ENCODE peak calls at places on chromosomes 7 and 10, in nine cellular contexts. One of them, this sample, is unnamed. For H3K4me1, the result is how much of the 10 kb centered on the place peaks cover.

GRCh38 chr10:92490387-92490786 is 83.5 kb downstream of the IDE start:
- DNase-seq in HepG2: no peak
- DNase-seq in SK-N-SH: no peak
- DNase-seq in transverse colon: no peak
- DNase-seq in stomach: no peak
- DNase-seq in A549: no peak
- DNase-seq in ovary: no peak
- DNase-seq in H1: no peak
- DNase-seq in esophagus muscularis mucosa: no peak
- DNase-seq in this sample: no peak

GRCh38 chr7:42493436-42494198 is 256.6 kb upstream of the GLI3 start:
- DNase-seq in stomach: peak
- DNase-seq in A549: no peak
- DNase-seq in SK-N-SH: peak
- DNase-seq in HepG2: no peak
- DNase-seq in esophagus muscularis mucosa: peak
- DNase-seq in ovary: peak
- DNase-seq in transverse colon: peak
- DNase-seq in H1: peak
- DNase-seq in this sample: peak

GRCh38 chr10:47316131-47316530 is 6.1 kb upstream of the GDF2 start:
- DNase-seq in stomach: no peak
- DNase-seq in ovary: no peak
- DNase-seq in transverse colon: no peak
- DNase-seq in A549: no peak
- DNase-seq in HepG2: no peak
- DNase-seq in H1: no peak
- DNase-seq in SK-N-SH: no peak
- DNase-seq in esophagus muscularis mucosa: no peak
- DNase-seq in this sample: no peak

GRCh38 chr10:133010095-133010837 is 67.9 kb upstream of the CFAP46 start:
- DNase-seq in H1: no peak
- DNase-seq in esophagus muscularis mucosa: peak
- DNase-seq in HepG2: no peak
- DNase-seq in transverse colon: no peak
- DNase-seq in A549: no peak
- DNase-seq in SK-N-SH: no peak
- DNase-seq in stomach: no peak
- DNase-seq in ovary: no peak
- DNase-seq in this sample: no peak

GRCh38 chr10:5576780-5577472 is 52.2 kb downstream of the CALML3 start:
- DNase-seq in SK-N-SH: no peak
- DNase-seq in A549: no peak
- DNase-seq in esophagus muscularis mucosa: no peak
- DNase-seq in HepG2: no peak
- DNase-seq in stomach: no peak
- DNase-seq in ovary: no peak
- DNase-seq in transverse colon: no peak
- DNase-seq in H1: no peak
- DNase-seq in this sample: no peak

GRCh38 chr10:54487743-54488142 is 313.3 kb downstream of the PCDH15 start:
- DNase-seq in stomach: no peak
- DNase-seq in A549: no peak
- DNase-seq in transverse colon: no peak
- DNase-seq in H1: no peak
- DNase-seq in SK-N-SH: no peak
- DNase-seq in ovary: no peak
- DNase-seq in HepG2: no peak
- DNase-seq in esophagus muscularis mucosa: no peak
- DNase-seq in this sample: no peak

GRCh38 chr10:112732277-112732891 is 217.7 kb upstream of the TCF7L2 start:
- DNase-seq in ovary: no peak
- DNase-seq in H1: peak
- DNase-seq in HepG2: no peak
- DNase-seq in transverse colon: no peak
- DNase-seq in esophagus muscularis mucosa: no peak
- DNase-seq in A549: no peak
- DNase-seq in SK-N-SH: no peak
- DNase-seq in stomach: no peak
- DNase-seq in this sample: no peak

GRCh38 chr10:21530168-21530567 is 3.9 kb upstream of the MLLT10 start:
- DNase-seq in SK-N-SH: no peak
- DNase-seq in transverse colon: no peak
- DNase-seq in H1: no peak
- DNase-seq in ovary: no peak
- DNase-seq in A549: no peak
- DNase-seq in esophagus muscularis mucosa: no peak
- DNase-seq in HepG2: no peak
- DNase-seq in stomach: no peak
- DNase-seq in this sample: no peak

GRCh38 chr10:79097021-79097695 is 28.4 kb downstream of the ZMIZ1 start:
- DNase-seq in stomach: no peak
- DNase-seq in ovary: no peak
- DNase-seq in A549: no peak
- DNase-seq in H1: no peak
- DNase-seq in transverse colon: no peak
- DNase-seq in HepG2: no peak
- DNase-seq in esophagus muscularis mucosa: no peak
- DNase-seq in SK-N-SH: peak
- DNase-seq in this sample: no peak

GRCh38 chr7:79241288-79242055 is 212.0 kb downstream of the MAGI2 start:
- DNase-seq in HepG2: no peak
- DNase-seq in transverse colon: no peak
- DNase-seq in esophagus muscularis mucosa: no peak
- DNase-seq in SK-N-SH: no peak
- DNase-seq in H1: no peak
- DNase-seq in stomach: no peak
- DNase-seq in ovary: no peak
- DNase-seq in A549: no peak
- DNase-seq in this sample: no peak

GRCh38 chr7:135159359-135160087 is 11.0 kb downstream of the CYREN start:
- DNase-seq in A549: no peak
- DNase-seq in stomach: no peak
- DNase-seq in transverse colon: no peak
- DNase-seq in H1: no peak
- DNase-seq in esophagus muscularis mucosa: no peak
- DNase-seq in SK-N-SH: no peak
- DNase-seq in ovary: no peak
- DNase-seq in HepG2: no peak
- DNase-seq in this sample: no peak

GRCh38 chr10:5284311-5285057 is 80.3 kb upstream of the UCN3 start:
- DNase-seq in SK-N-SH: no peak
- DNase-seq in stomach: no peak
- DNase-seq in HepG2: no peak
- DNase-seq in transverse colon: no peak
- DNase-seq in A549: peak
- DNase-seq in H1: no peak
- DNase-seq in esophagus muscularis mucosa: peak
- DNase-seq in ovary: no peak
- DNase-seq in this sample: no peak

GRCh38 chr10:108104697-108105096 is 940.2 kb upstream of the SORCS1 start:
- DNase-seq in H1: no peak
- DNase-seq in transverse colon: no peak
- DNase-seq in HepG2: no peak
- DNase-seq in esophagus muscularis mucosa: no peak
- DNase-seq in SK-N-SH: no peak
- DNase-seq in ovary: no peak
- DNase-seq in A549: no peak
- DNase-seq in stomach: no peak
- DNase-seq in this sample: no peak

GRCh38 chr10:104351919-104352318 is 1.7 kb upstream of the CFAP58 start:
- DNase-seq in SK-N-SH: no peak
- DNase-seq in transverse colon: no peak
- DNase-seq in A549: no peak
- DNase-seq in stomach: no peak
- DNase-seq in H1: no peak
- DNase-seq in HepG2: no peak
- DNase-seq in ovary: no peak
- DNase-seq in esophagus muscularis mucosa: no peak
- DNase-seq in this sample: no peak

GRCh38 chr7:66140924-66141323 is 26.3 kb downstream of the CRCP start:
- DNase-seq in ovary: peak
- DNase-seq in A549: no peak
- DNase-seq in esophagus muscularis mucosa: no peak
- DNase-seq in stomach: peak
- DNase-seq in HepG2: no peak
- DNase-seq in H1: no peak
- DNase-seq in transverse colon: peak
- DNase-seq in SK-N-SH: peak
- DNase-seq in this sample: peak

GRCh38 chr7:141702047-141702567 is at the start of gene DENND11:
- DNase-seq in SK-N-SH: peak
- DNase-seq in stomach: peak
- DNase-seq in ovary: peak
- DNase-seq in esophagus muscularis mucosa: no peak
- DNase-seq in H1: peak
- DNase-seq in A549: peak
- DNase-seq in HepG2: no peak
- DNase-seq in transverse colon: peak
- DNase-seq in this sample: no peak

GRCh38 chr10:80437227-80437626 is 16.9 kb upstream of the TSPAN14 start:
- DNase-seq in transverse colon: no peak
- DNase-seq in esophagus muscularis mucosa: no peak
- DNase-seq in SK-N-SH: no peak
- DNase-seq in A549: no peak
- DNase-seq in ovary: no peak
- DNase-seq in HepG2: no peak
- DNase-seq in H1: no peak
- DNase-seq in stomach: no peak
- DNase-seq in this sample: no peak

GRCh38 chr10:131251146-131251541 is 60.4 kb downstream of the TCERG1L start:
- DNase-seq in ovary: no peak
- DNase-seq in H1: no peak
- DNase-seq in A549: no peak
- DNase-seq in esophagus muscularis mucosa: no peak
- DNase-seq in HepG2: no peak
- DNase-seq in stomach: no peak
- DNase-seq in SK-N-SH: no peak
- DNase-seq in transverse colon: no peak
- DNase-seq in this sample: no peak

DNA sequence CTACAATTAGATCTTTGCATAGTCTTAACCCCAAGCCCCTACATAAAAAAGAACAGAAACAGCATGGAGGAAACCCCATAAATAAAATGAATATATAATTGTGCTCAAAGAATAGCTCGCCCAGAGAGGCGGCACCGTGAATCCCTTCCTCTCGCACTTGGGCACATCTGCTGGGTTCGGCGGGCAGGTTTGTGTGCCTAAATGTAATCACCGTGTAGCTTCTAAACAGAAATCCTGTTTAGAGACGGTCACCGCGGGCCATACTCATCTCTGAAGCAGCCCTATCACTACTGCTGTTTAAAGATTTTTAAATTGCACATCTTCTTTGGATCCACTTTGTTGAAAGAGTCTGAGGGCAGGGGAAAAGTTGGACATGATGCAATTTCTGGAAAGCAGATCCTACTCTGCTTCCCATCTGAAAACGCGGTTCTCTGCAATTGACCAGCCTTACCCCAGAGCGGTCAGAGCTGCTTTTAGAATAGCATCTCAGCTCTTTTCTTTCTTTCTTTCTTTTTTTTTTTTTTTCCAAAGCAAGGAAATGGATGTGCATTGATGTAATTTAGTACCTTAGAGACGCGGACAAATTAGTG is 6.5 kb downstream of the DRGX start:
- DNase-seq in HepG2: no peak
- DNase-seq in stomach: no peak
- DNase-seq in esophagus muscularis mucosa: no peak
- DNase-seq in transverse colon: no peak
- DNase-seq in SK-N-SH: no peak
- DNase-seq in ovary: no peak
- DNase-seq in A549: no peak
- DNase-seq in H1: no peak
- DNase-seq in this sample: no peak
- H3K4me3 ChIP-seq in HepG2: no peak
- H3K4me3 ChIP-seq in stomach: no peak
- H3K4me3 ChIP-seq in esophagus muscularis mucosa: no peak
- H3K4me3 ChIP-seq in transverse colon: no peak
- H3K4me3 ChIP-seq in SK-N-SH: no peak
- H3K4me3 ChIP-seq in ovary: no peak
- H3K4me3 ChIP-seq in A549: no peak
- H3K4me3 ChIP-seq in H1: no peak
- H3K4me3 ChIP-seq in this sample: no peak

GRCh38 chr7:28573059-28573553 is 160.8 kb downstream of the CREB5 start:
- DNase-seq in stomach: peak
- DNase-seq in SK-N-SH: peak
- DNase-seq in esophagus muscularis mucosa: no peak
- DNase-seq in H1: no peak
- DNase-seq in A549: no peak
- DNase-seq in HepG2: peak
- DNase-seq in ovary: no peak
- DNase-seq in transverse colon: peak
- DNase-seq in this sample: peak
- TF ChIP-seq EP300 in stomach: no peak
- TF ChIP-seq EP300 in SK-N-SH: peak
- TF ChIP-seq EP300 in esophagus muscularis mucosa: no peak
- TF ChIP-seq EP300 in H1: no peak
- TF ChIP-seq EP300 in A549: no peak
- TF ChIP-seq EP300 in HepG2: no peak
- TF ChIP-seq EP300 in ovary: no peak
- TF ChIP-seq EP300 in transverse colon: no peak
- TF ChIP-seq EP300 in this sample: no peak

GRCh38 chr10:25028711-25029110 is 12.3 kb downstream of the THNSL1 start:
- DNase-seq in transverse colon: no peak
- DNase-seq in SK-N-SH: no peak
- DNase-seq in stomach: no peak
- DNase-seq in A549: no peak
- DNase-seq in HepG2: no peak
- DNase-seq in H1: no peak
- DNase-seq in ovary: no peak
- DNase-seq in esophagus muscularis mucosa: no peak
- DNase-seq in this sample: no peak
- H3K4me1 ChIP-seq in transverse colon: under half
- H3K4me1 ChIP-seq in SK-N-SH: under half
- H3K4me1 ChIP-seq in stomach: under half
- H3K4me1 ChIP-seq in A549: under half
- H3K4me1 ChIP-seq in HepG2: under half
- H3K4me1 ChIP-seq in H1: under half
- H3K4me1 ChIP-seq in ovary: under half
- H3K4me1 ChIP-seq in esophagus muscularis mucosa: under half
- H3K4me1 ChIP-seq in this sample: under half

DNA sequence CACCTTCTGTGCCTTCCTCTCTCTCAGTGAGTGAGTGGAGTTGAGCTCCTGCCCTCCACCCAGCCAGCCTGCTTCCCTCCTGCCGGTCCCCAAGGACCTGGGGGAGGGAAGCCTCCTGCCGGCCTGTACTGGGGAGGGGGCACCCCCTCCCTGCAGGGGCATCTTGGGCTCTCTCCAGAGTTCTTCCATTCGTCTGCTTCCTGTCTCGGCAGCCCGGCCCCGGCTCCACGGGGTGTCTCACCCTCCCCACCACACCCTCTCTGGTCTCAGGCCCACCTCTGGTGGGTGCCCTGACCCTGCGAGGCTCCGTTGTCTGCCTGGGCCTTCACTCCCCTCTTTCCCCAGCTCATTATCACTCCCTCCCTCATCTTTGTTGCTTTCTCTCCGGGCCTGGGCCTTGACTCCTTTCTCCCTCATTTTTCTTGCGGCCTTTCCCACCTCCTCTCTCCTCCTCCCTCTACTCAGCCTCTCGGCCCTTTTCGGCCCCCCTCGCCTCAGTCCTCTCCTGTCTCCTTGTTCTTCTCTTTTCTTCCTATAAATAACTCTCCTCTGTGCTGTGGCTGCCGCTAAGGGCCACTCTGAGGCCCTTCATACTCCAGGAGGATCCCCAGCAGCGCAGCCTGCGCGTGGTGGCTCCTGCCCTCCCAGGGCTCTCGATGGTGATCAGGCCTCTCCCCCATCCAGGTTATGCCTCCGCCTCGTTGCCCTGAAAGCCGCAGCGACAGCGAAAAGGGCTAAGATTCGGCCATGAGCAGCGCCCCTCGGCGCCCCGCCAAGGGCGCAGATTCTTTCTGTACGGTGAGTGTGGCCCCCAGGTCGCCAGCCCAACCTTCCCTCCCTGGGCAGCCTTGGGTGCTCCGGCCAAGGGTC is 2.1 kb downstream of the SLC4A2 start:
- DNase-seq in transverse colon: no peak
- DNase-seq in stomach: no peak
- DNase-seq in esophagus muscularis mucosa: no peak
- DNase-seq in ovary: no peak
- DNase-seq in HepG2: no peak
- DNase-seq in SK-N-SH: no peak
- DNase-seq in H1: peak
- DNase-seq in A549: no peak
- DNase-seq in this sample: no peak
- H3K4me3 ChIP-seq in transverse colon: no peak
- H3K4me3 ChIP-seq in stomach: peak
- H3K4me3 ChIP-seq in esophagus muscularis mucosa: peak
- H3K4me3 ChIP-seq in ovary: peak
- H3K4me3 ChIP-seq in HepG2: peak
- H3K4me3 ChIP-seq in SK-N-SH: peak
- H3K4me3 ChIP-seq in H1: peak
- H3K4me3 ChIP-seq in A549: peak
- H3K4me3 ChIP-seq in this sample: peak

This sample was measured in tibial nerve.